ENCODE peak calls at places on chromosomes 7 and 10, in four cellular contexts. One of them, this sample, is unnamed.

GRCh38 chr7:51013861-51014511 is 231.3 kb upstream of the GRB10 start:
- DNase-seq in SK-N-SH: no peak
- DNase-seq in HepG2: no peak
- DNase-seq in K562: no peak
- DNase-seq in this sample: no peak

GRCh38 chr7:134298902-134299683 is 17.6 kb downstream of the SLC35B4 start:
- DNase-seq in SK-N-SH: peak; percentile 31
- DNase-seq in HepG2: no peak
- DNase-seq in K562: no peak
- DNase-seq in this sample: no peak

GRCh38 chr10:94131885-94132284 is 138.2 kb downstream of the PLCE1 start:
- DNase-seq in SK-N-SH: no peak
- DNase-seq in K562: no peak
- DNase-seq in HepG2: no peak
- DNase-seq in this sample: no peak

GRCh38 chr10:103696094-103696410 is 159.3 kb downstream of the SH3PXD2A start:
- DNase-seq in K562: no peak
- DNase-seq in HepG2: no peak
- DNase-seq in SK-N-SH: no peak
- DNase-seq in this sample: no peak

GRCh38 chr7:11548532-11548931 is 283.5 kb downstream of the THSD7A start:
- DNase-seq in HepG2: no peak
- DNase-seq in K562: no peak
- DNase-seq in SK-N-SH: no peak
- DNase-seq in this sample: no peak

GRCh38 chr7:71616217-71616616 is 484.3 kb downstream of the GALNT17 start:
- DNase-seq in SK-N-SH: no peak
- DNase-seq in K562: no peak
- DNase-seq in HepG2: no peak
- DNase-seq in this sample: no peak

GRCh38 chr10:113665806-113666354 is 2.0 kb upstream of the NRAP start:
- DNase-seq in HepG2: no peak
- DNase-seq in K562: peak; percentile 12
- DNase-seq in SK-N-SH: no peak
- DNase-seq in this sample: no peak

GRCh38 chr10:94046152-94046551 is 52.4 kb downstream of the PLCE1 start:
- DNase-seq in K562: no peak
- DNase-seq in SK-N-SH: no peak
- DNase-seq in HepG2: no peak
- DNase-seq in this sample: no peak

GRCh38 chr7:44265733-44266132 is 59.7 kb downstream of the CAMK2B start:
- DNase-seq in SK-N-SH: no peak
- DNase-seq in HepG2: no peak
- DNase-seq in K562: no peak
- DNase-seq in this sample: no peak

GRCh38 chr10:121158988-121159579 is 307.9 kb downstream of the WDR11 start:
- DNase-seq in SK-N-SH: no peak
- DNase-seq in K562: no peak
- DNase-seq in HepG2: peak; percentile 6
- DNase-seq in this sample: no peak

GRCh38 chr7:157434231-157434630 is 97.4 kb downstream of the DNAJB6 start:
- DNase-seq in HepG2: no peak
- DNase-seq in SK-N-SH: no peak
- DNase-seq in K562: no peak
- DNase-seq in this sample: no peak

GRCh38 chr10:48481385-48481784 is 123.5 kb downstream of the ARHGAP22 start:
- DNase-seq in SK-N-SH: no peak
- DNase-seq in K562: no peak
- DNase-seq in HepG2: no peak
- DNase-seq in this sample: no peak

GRCh38 chr10:102802920-102803534 is 34.2 kb downstream of the CYP17A1 start:
- DNase-seq in SK-N-SH: no peak
- DNase-seq in HepG2: no peak
- DNase-seq in K562: no peak
- DNase-seq in this sample: peak; percentile 38

GRCh38 chr10:17112566-17112965 is 17.0 kb downstream of the CUBN start:
- DNase-seq in HepG2: no peak
- DNase-seq in K562: no peak
- DNase-seq in SK-N-SH: no peak
- DNase-seq in this sample: no peak

GRCh38 chr10:17113346-17113745 is 16.3 kb downstream of the CUBN start:
- DNase-seq in HepG2: no peak
- DNase-seq in SK-N-SH: no peak
- DNase-seq in K562: no peak
- DNase-seq in this sample: no peak

GRCh38 chr10:17106991-17107390 is 22.6 kb downstream of the CUBN start:
- DNase-seq in K562: no peak
- DNase-seq in SK-N-SH: no peak
- DNase-seq in HepG2: no peak
- DNase-seq in this sample: no peak

GRCh38 chr10:17113889-17114288 is 15.7 kb downstream of the CUBN start:
- DNase-seq in K562: no peak
- DNase-seq in HepG2: no peak
- DNase-seq in SK-N-SH: no peak
- DNase-seq in this sample: no peak

DNA sequence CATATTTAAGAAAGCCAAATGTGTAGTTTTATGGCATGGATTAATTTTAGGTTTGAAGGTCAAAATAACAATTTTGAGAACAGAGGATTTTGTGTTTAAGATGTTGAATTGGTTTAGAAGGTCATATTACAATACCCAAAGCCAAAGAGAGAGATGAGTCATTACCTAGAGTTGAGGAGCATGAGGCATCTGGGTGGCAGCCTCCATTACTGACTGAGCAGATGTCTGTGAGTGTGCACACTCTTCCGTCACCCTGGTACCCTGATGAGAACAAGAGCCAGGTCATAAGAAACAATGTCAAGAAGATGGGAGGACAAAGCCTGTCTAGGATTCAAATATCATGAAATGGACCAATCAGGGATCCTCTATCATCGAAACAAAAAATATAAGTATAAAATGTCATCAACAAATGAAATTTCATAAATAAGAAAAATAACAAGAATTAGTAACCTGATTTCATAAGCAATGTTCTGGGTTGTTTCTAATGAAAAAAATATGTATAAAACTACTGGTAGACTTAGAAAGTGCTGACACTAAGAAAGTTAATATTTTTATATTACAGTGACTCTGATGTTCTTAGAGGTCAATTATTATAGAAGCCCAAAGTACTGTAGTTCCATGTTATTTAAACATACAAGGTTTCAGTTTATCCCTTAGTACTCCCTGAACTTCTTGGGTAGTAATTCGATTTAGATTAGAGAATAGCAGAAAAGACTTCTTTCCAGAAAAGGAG is 20.0 kb downstream of the CUBN start:
- DNase-seq in HepG2: no peak
- DNase-seq in K562: peak; percentile 20
- DNase-seq in SK-N-SH: no peak
- DNase-seq in this sample: no peak
- TF ChIP-seq NFIC in HepG2: no peak
- TF ChIP-seq NFIC in K562: no peak
- TF ChIP-seq NFIC in SK-N-SH: peak; percentile 66
- TF ChIP-seq NFIC in this sample: no peak

GRCh38 chr7:22841954-22842353 is 19.3 kb upstream of the TOMM7 start:
- DNase-seq in HepG2: no peak
- DNase-seq in K562: no peak
- DNase-seq in SK-N-SH: no peak
- DNase-seq in this sample: no peak

GRCh38 chr7:22845221-22845844 is 22.7 kb upstream of the TOMM7 start:
- DNase-seq in K562: no peak
- DNase-seq in HepG2: no peak
- DNase-seq in SK-N-SH: no peak
- DNase-seq in this sample: no peak

GRCh38 chr7:22842973-22843372 is 20.3 kb upstream of the TOMM7 start:
- DNase-seq in K562: no peak
- DNase-seq in HepG2: no peak
- DNase-seq in SK-N-SH: no peak
- DNase-seq in this sample: no peak

GRCh38 chr7:22843681-22844309 is 21.1 kb upstream of the TOMM7 start:
- DNase-seq in K562: no peak
- DNase-seq in SK-N-SH: no peak
- DNase-seq in HepG2: no peak
- DNase-seq in this sample: no peak

GRCh38 chr7:22842383-22842903 is 19.8 kb upstream of the TOMM7 start:
- DNase-seq in K562: no peak
- DNase-seq in SK-N-SH: no peak
- DNase-seq in HepG2: no peak
- DNase-seq in this sample: no peak
- TF ChIP-seq NFIC in K562: no peak
- TF ChIP-seq NFIC in SK-N-SH: no peak
- TF ChIP-seq NFIC in HepG2: no peak
- TF ChIP-seq NFIC in this sample: no peak

GRCh38 chr7:7595451-7595850 is 28.8 kb downstream of the MIOS start:
- DNase-seq in SK-N-SH: peak; percentile 58
- DNase-seq in HepG2: peak; percentile 3
- DNase-seq in K562: peak; percentile 14
- DNase-seq in this sample: no peak
- TF ChIP-seq NFIC in SK-N-SH: no peak
- TF ChIP-seq NFIC in HepG2: no peak
- TF ChIP-seq NFIC in K562: no peak
- TF ChIP-seq NFIC in this sample: no peak

GRCh38 chr10:72379776-72380175 is 25.1 kb upstream of the DNAJB12 start:
- DNase-seq in SK-N-SH: no peak
- DNase-seq in K562: no peak
- DNase-seq in HepG2: no peak
- DNase-seq in this sample: no peak
- TF ChIP-seq NFIC in SK-N-SH: no peak
- TF ChIP-seq NFIC in K562: no peak
- TF ChIP-seq NFIC in HepG2: no peak
- TF ChIP-seq NFIC in this sample: no peak

GRCh38 chr10:132460071-132460470 is 63.1 kb downstream of the PWWP2B start:
- DNase-seq in K562: no peak
- DNase-seq in SK-N-SH: no peak
- DNase-seq in HepG2: no peak
- DNase-seq in this sample: no peak

GRCh38 chr10:132460691-132461090 is 63.7 kb downstream of the PWWP2B start:
- DNase-seq in SK-N-SH: no peak
- DNase-seq in HepG2: no peak
- DNase-seq in K562: no peak
- DNase-seq in this sample: no peak

GRCh38 chr10:132462463-132463332 is 65.7 kb downstream of the PWWP2B start:
- DNase-seq in K562: no peak
- DNase-seq in SK-N-SH: no peak
- DNase-seq in HepG2: no peak
- DNase-seq in this sample: no peak

GRCh38 chr10:132461103-132461682 is 64.2 kb downstream of the PWWP2B start:
- DNase-seq in SK-N-SH: no peak
- DNase-seq in K562: no peak
- DNase-seq in HepG2: no peak
- DNase-seq in this sample: no peak

DNA sequence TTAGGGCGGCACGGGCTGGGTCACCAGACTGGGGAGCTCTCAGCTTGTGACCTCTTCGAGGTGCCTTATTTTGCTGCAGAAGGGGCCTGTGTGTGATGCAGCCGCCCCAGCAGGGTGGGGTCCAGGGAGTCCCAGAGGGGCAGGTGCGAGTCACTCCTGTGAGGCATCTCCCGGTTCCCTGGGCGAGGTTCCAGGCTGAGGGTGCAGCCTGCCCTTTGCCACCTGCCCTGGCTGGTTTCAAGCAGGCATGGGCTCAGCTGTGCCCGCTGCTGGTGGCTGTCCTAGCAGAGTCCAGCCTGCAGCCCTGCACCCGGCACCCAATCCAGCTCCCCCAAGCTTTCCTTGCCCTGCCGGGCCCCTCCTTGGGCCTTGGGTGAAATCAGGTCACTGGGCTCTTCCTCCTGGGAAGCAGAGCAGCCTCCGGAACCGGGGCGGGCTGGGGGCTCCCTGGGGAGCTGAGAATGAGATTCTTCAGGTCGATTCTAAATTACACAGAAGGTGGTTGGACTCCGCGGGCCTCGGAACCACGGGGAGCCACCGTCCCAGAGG is 64.8 kb downstream of the PWWP2B start:
- DNase-seq in K562: no peak
- DNase-seq in HepG2: no peak
- DNase-seq in SK-N-SH: no peak
- DNase-seq in this sample: no peak
- TF ChIP-seq NFIC in K562: no peak
- TF ChIP-seq NFIC in HepG2: no peak
- TF ChIP-seq NFIC in SK-N-SH: no peak
- TF ChIP-seq NFIC in this sample: no peak